ENCODE peak calls at places on chromosomes 4 and X, in six cellular contexts. P is cardiac fibroblast; V is choroid plexus epithelial cell; C is effector memory CD4-positive, alpha-beta T cell; H is lower leg skin; A is mesenteric fat pad. F is an unnamed sample.

GRCh38 chr4:154332681-154333421 is 158.7 kb downstream of the DCHS2 start:
- DNase-seq in H (no peak), A (no peak), V (no peak), C (peak; percentile 15), P (no peak), F (peak; percentile 44)

GRCh38 chrX:11678174-11678573 is 12.5 kb upstream of the ARHGAP6 start:
- DNase-seq in A (no peak), P (no peak), V (peak; percentile 17), C (no peak), H (no peak), F (no peak)

GRCh38 chrX:18426004-18426320 is 554 bp downstream of the CDKL5 start:
- DNase-seq in A (no peak), C (no peak), V (no peak), H (no peak), P (no peak), F (no peak)

GRCh38 chr4:163540977-163541376 is 46.5 kb downstream of the TMA16 start:
- DNase-seq in H (no peak), V (peak; percentile 84), C (no peak), P (peak; percentile 86), A (no peak), F (no peak)

GRCh38 chr4:164997324-164997723 is 19.9 kb upstream of the TRIM61 start:
- DNase-seq in C (no peak), V (peak; percentile 30), A (no peak), P (peak; percentile 5), H (no peak), F (no peak)

GRCh38 chr4:184459413-184459812 is 14.9 kb downstream of the IRF2 start:
- DNase-seq in C (no peak), A (no peak), P (peak; percentile 74), V (peak; percentile 65), H (no peak), F (no peak)

GRCh38 chr4:2745981-2746806 is 9.9 kb downstream of the TNIP2 start:
- DNase-seq in V (peak; percentile 43), H (no peak), P (peak; percentile 82), C (peak; percentile 79), A (no peak), F (peak; percentile 86)

GRCh38 chrX:113959912-113960626 is 623.8 kb upstream of the HTR2C start:
- DNase-seq in C (no peak), A (no peak), P (no peak), V (no peak), H (no peak), F (no peak)

GRCh38 chr4:155948541-155948940 is 5.1 kb downstream of the CTSO start:
- DNase-seq in A (no peak), H (no peak), V (peak; percentile 72), C (no peak), P (no peak), F (no peak)

GRCh38 chr4:132387060-132387459 is 762.0 kb upstream of the PCDH10 start:
- DNase-seq in A (no peak), H (no peak), P (no peak), V (no peak), C (no peak), F (no peak)

GRCh38 chrX:15269618-15270521 is at the start of gene ASB9:
- DNase-seq in C (no peak), A (no peak), H (no peak), V (peak; percentile 82), P (peak; percentile 64), F (peak; percentile 20)

GRCh38 chr4:155336242-155336641 is 40.5 kb downstream of the MAP9 start:
- DNase-seq in C (no peak), P (no peak), A (no peak), V (no peak), H (no peak), F (no peak)

GRCh38 chr4:687048-687974 is 1.6 kb downstream of the SLC49A3 start:
- DNase-seq in H (peak; percentile 98), A (peak; percentile 95), V (peak; percentile 92), P (peak; percentile 95), C (no peak), F (no peak)

GRCh38 chr4:78592104-78592783 is 40.7 kb downstream of the ANXA3 start:
- DNase-seq in V (no peak), A (no peak), C (no peak), P (no peak), H (no peak), F (no peak)

GRCh38 chrX:154036513-154036912 is 16.8 kb upstream of the IRAK1 start:
- DNase-seq in A (no peak), H (no peak), V (no peak), C (no peak), P (no peak), F (peak; percentile 47)

GRCh38 chr4:130026185-130026584 is 930.2 kb downstream of the C4orf33 start:
- DNase-seq in P (no peak), C (no peak), H (no peak), A (no peak), V (no peak), F (no peak)

GRCh38 chrX:19682712-19683331 is 167.5 kb upstream of the MAP3K15 start:
- DNase-seq in A (no peak), P (peak; percentile 92), C (peak; percentile 77), H (peak; percentile 88), V (peak; percentile 96), F (peak; percentile 87)

GRCh38 chr4:145936142-145937020 is 2.2 kb downstream of the ZNF827 start:
- DNase-seq in H (peak; percentile 90), V (peak; percentile 78), C (peak; percentile 27), A (no peak), P (peak; percentile 66), F (peak; percentile 63)

GRCh38 chr4:54708339-54709279 is 50.9 kb downstream of the KIT start:
- DNase-seq in H (no peak), V (no peak), A (no peak), C (no peak), P (no peak), F (no peak)

GRCh38 chr4:147733614-147734344 is 1.9 kb downstream of the ARHGAP10 start:
- DNase-seq in P (peak; percentile 76), C (no peak), A (no peak), V (peak; percentile 67), H (no peak), F (no peak)

GRCh38 chr4:67871867-67872266 is 11.9 kb downstream of the TMPRSS11D start:
- DNase-seq in V (peak; percentile 77), A (no peak), P (peak; percentile 76), H (no peak), C (no peak), F (no peak)

GRCh38 chrX:87914726-87915125 is 397.1 kb downstream of the KLHL4 start:
- DNase-seq in C (no peak), P (no peak), V (no peak), A (no peak), H (peak; percentile 58), F (no peak)

GRCh38 chrX:147811803-147812202 is 99.9 kb upstream of the FMR1 start:
- DNase-seq in C (no peak), H (no peak), A (no peak), V (no peak), P (no peak), F (no peak)

GRCh38 chr4:78242071-78242470 is 184.9 kb downstream of the FRAS1 start:
- DNase-seq in H (no peak), A (no peak), C (no peak), V (peak; percentile 37), P (peak; percentile 18), F (no peak)

GRCh38 chr4:150464523-150464922 is 117.4 kb upstream of the MAB21L2 start:
- DNase-seq in H (no peak), V (no peak), C (no peak), P (no peak), A (no peak), F (no peak)

GRCh38 chrX:30910124-30910860 is 21.2 kb upstream of the TAB3 start:
- DNase-seq in A (no peak), C (no peak), P (peak; percentile 27), H (no peak), V (peak; percentile 40), F (no peak)

GRCh38 chrX:115624916-115625315 is 63.9 kb downstream of the PLS3 start:
- DNase-seq in V (no peak), C (no peak), H (no peak), A (no peak), P (peak; percentile 31), F (no peak)

F was measured in central memory CD4-positive, alpha-beta T cell.